ENCODE peak calls at places on chromosomes 7 and 10, in four cellular contexts. O is NCI-H748 treated with DMSO at 0.1 percent for 48 hours, D is GM12891, Y is astrocyte of the hippocampus. C is an unnamed sample.

GRCh38 chr10:62652114-62652513 is 152.4 kb upstream of the ADO start:
- DNase-seq in O (no peak), D (no peak), Y (peak), C (no peak)

GRCh38 chr7:371119-371778 is 81.3 kb downstream of the FOXL3 start:
- DNase-seq in D (no peak), Y (no peak), O (no peak), C (no peak)

GRCh38 chr10:88725798-88726197 is 19.7 kb downstream of the LIPK start:
- DNase-seq in O (no peak), D (no peak), Y (no peak), C (no peak)

GRCh38 chr10:55203874-55204273 is 402.8 kb upstream of the PCDH15 start:
- DNase-seq in O (no peak), D (no peak), Y (no peak), C (no peak)

GRCh38 chr7:2032876-2033407 is 199.8 kb downstream of the MAD1L1 start:
- DNase-seq in D (no peak), O (no peak), Y (no peak), C (no peak)

GRCh38 chr10:99525897-99526296 is 6.8 kb upstream of the NKX2-3 start:
- DNase-seq in O (no peak), Y (no peak), D (no peak), C (no peak)

GRCh38 chr10:54454271-54454670 is 346.8 kb downstream of the PCDH15 start:
- DNase-seq in O (no peak), D (no peak), Y (no peak), C (no peak)

GRCh38 chr10:58555170-58555929 is 42.7 kb downstream of the BICC1 start:
- DNase-seq in Y (peak), D (no peak), O (no peak), C (no peak)

GRCh38 chr10:86770412-86770960 is 14.1 kb downstream of the BMPR1A start:
- DNase-seq in D (no peak), O (no peak), Y (no peak), C (no peak)

GRCh38 chr7:139989366-139990141 is 73.2 kb downstream of the PARP12 start:
- DNase-seq in D (no peak), O (no peak), Y (no peak), C (no peak)

GRCh38 chr7:139526578-139527544 is 3.4 kb downstream of the CLEC2L start:
- DNase-seq in O (no peak), Y (peak), D (no peak), C (no peak)

GRCh38 chr7:48089415-48089975 is 430 bp downstream of the UPP1 start:
- DNase-seq in Y (peak), O (peak), D (peak), C (no peak)

GRCh38 chr7:127885843-127886242 is 145.4 kb downstream of the LRRC4 start:
- DNase-seq in O (no peak), Y (peak), D (no peak), C (no peak)

GRCh38 chr10:64976150-64976549 is 1454.9 kb downstream of the REEP3 start:
- DNase-seq in O (no peak), Y (no peak), D (no peak), C (no peak)

GRCh38 chr7:70285176-70285575 is 686.9 kb downstream of the AUTS2 start:
- DNase-seq in Y (no peak), O (no peak), D (no peak), C (no peak)

GRCh38 chr10:132655735-132656134 is 118.1 kb downstream of the INPP5A start:
- DNase-seq in D (no peak), O (no peak), Y (no peak), C (no peak)

GRCh38 chr10:97538401-97538800 is 34.2 kb upstream of the ANKRD2 start:
- DNase-seq in D (no peak), O (no peak), Y (peak), C (no peak)

GRCh38 chr7:159062596-159062995 is 82.1 kb downstream of the VIPR2 start:
- DNase-seq in Y (no peak), O (no peak), D (no peak), C (no peak)

GRCh38 chr10:78605800-78606350 is 462.9 kb upstream of the ZMIZ1 start:
- DNase-seq in O (no peak), D (no peak), Y (peak), C (no peak)

GRCh38 chr10:102641398-102641797 is 2.9 kb upstream of the TRIM8 start:
- DNase-seq in O (no peak), Y (no peak), D (no peak), C (no peak)

GRCh38 chr7:34133356-34133982 is 228.1 kb downstream of the BMPER start:
- DNase-seq in O (no peak), D (no peak), Y (peak), C (no peak)

GRCh38 chr7:12350971-12351370 is 52.7 kb downstream of the VWDE start:
- DNase-seq in Y (no peak), D (no peak), O (no peak), C (no peak)

GRCh38 chr7:22195402-22195801 is 161.6 kb downstream of the RAPGEF5 start:
- DNase-seq in D (no peak), O (no peak), Y (no peak), C (no peak)

GRCh38 chr7:135361788-135362187 is 128.2 kb downstream of the STRA8 start:
- DNase-seq in D (no peak), Y (no peak), O (no peak), C (no peak)

GRCh38 chr7:125383324-125383723 is 453.7 kb upstream of the POT1 start:
- DNase-seq in D (no peak), O (no peak), Y (no peak), C (no peak)

GRCh38 chr7:22983257-22983855 is 30.6 kb downstream of the HYCC1 start:
- DNase-seq in Y (no peak), D (no peak), O (no peak), C (no peak)

GRCh38 chr10:14617850-14618249 is 156.8 kb downstream of the FAM107B start:
- DNase-seq in O (no peak), D (no peak), Y (no peak), C (no peak)

GRCh38 chr10:4254101-4254994 is 469.3 kb upstream of the KLF6 start:
- DNase-seq in O (no peak), D (no peak), Y (peak), C (no peak)

GRCh38 chr7:149248777-149249176 is 9.3 kb downstream of the ZNF212 start:
- DNase-seq in D (no peak), O (no peak), Y (no peak), C (no peak)

GRCh38 chr7:138257459-138258193 is 181.4 kb downstream of the AKR1D1 start:
- DNase-seq in Y (no peak), D (no peak), O (no peak), C (no peak)

GRCh38 chr7:28998110-28998509 is 40.0 kb upstream of the TRIL start:
- DNase-seq in D (no peak), Y (no peak), O (no peak), C (no peak)

C was measured in GM06990.